ENCODE peak calls at places on chromosome 13, in ten cellular contexts. One of them, this sample, is unnamed.

GRCh38 chr13:32142956-32143375 is 111.4 kb downstream of the FRY start:
- DNase-seq in GM12878: no peak
- DNase-seq in IMR-90: peak; percentile 52
- DNase-seq in uterus: no peak
- DNase-seq in thyroid gland: no peak
- DNase-seq in tibial nerve: no peak
- DNase-seq in adrenal gland: no peak
- DNase-seq in suprapubic skin: no peak
- DNase-seq in A549: peak; percentile 10
- DNase-seq in HCT116: no peak
- DNase-seq in this sample: no peak

GRCh38 chr13:42656136-42656535 is 82.2 kb downstream of the TNFSF11 start:
- DNase-seq in adrenal gland: no peak
- DNase-seq in IMR-90: no peak
- DNase-seq in thyroid gland: no peak
- DNase-seq in GM12878: no peak
- DNase-seq in uterus: no peak
- DNase-seq in tibial nerve: no peak
- DNase-seq in HCT116: no peak
- DNase-seq in suprapubic skin: no peak
- DNase-seq in A549: no peak
- DNase-seq in this sample: no peak

GRCh38 chr13:110116072-110116487 is 190.9 kb downstream of the COL4A1 start:
- DNase-seq in adrenal gland: peak; percentile 74
- DNase-seq in HCT116: peak; percentile 51
- DNase-seq in thyroid gland: peak; percentile 50
- DNase-seq in A549: peak; percentile 79
- DNase-seq in suprapubic skin: no peak
- DNase-seq in tibial nerve: peak; percentile 44
- DNase-seq in uterus: peak; percentile 40
- DNase-seq in IMR-90: peak; percentile 60
- DNase-seq in GM12878: no peak
- DNase-seq in this sample: no peak

GRCh38 chr13:42762917-42763316 is 18.5 kb upstream of the FAM216B start:
- DNase-seq in A549: no peak
- DNase-seq in HCT116: no peak
- DNase-seq in thyroid gland: no peak
- DNase-seq in suprapubic skin: no peak
- DNase-seq in tibial nerve: no peak
- DNase-seq in IMR-90: peak; percentile 98
- DNase-seq in uterus: no peak
- DNase-seq in adrenal gland: no peak
- DNase-seq in GM12878: no peak
- DNase-seq in this sample: no peak

GRCh38 chr13:20840590-20840989 is 62.0 kb downstream of the XPO4 start:
- DNase-seq in adrenal gland: no peak
- DNase-seq in tibial nerve: no peak
- DNase-seq in HCT116: no peak
- DNase-seq in IMR-90: no peak
- DNase-seq in thyroid gland: no peak
- DNase-seq in suprapubic skin: no peak
- DNase-seq in GM12878: no peak
- DNase-seq in uterus: no peak
- DNase-seq in A549: no peak
- DNase-seq in this sample: no peak

GRCh38 chr13:111908981-111909380 is 158.0 kb upstream of the SOX1 start:
- DNase-seq in adrenal gland: peak; percentile 3
- DNase-seq in HCT116: no peak
- DNase-seq in IMR-90: no peak
- DNase-seq in uterus: no peak
- DNase-seq in GM12878: no peak
- DNase-seq in suprapubic skin: no peak
- DNase-seq in thyroid gland: no peak
- DNase-seq in tibial nerve: no peak
- DNase-seq in A549: no peak
- DNase-seq in this sample: no peak

GRCh38 chr13:111397202-111397880 is 76.9 kb downstream of the TEX29 start:
- DNase-seq in suprapubic skin: no peak
- DNase-seq in HCT116: no peak
- DNase-seq in thyroid gland: no peak
- DNase-seq in A549: no peak
- DNase-seq in tibial nerve: no peak
- DNase-seq in IMR-90: no peak
- DNase-seq in GM12878: no peak
- DNase-seq in uterus: no peak
- DNase-seq in adrenal gland: no peak
- DNase-seq in this sample: no peak

GRCh38 chr13:107586216-107586615 is 629.1 kb downstream of the LIG4 start:
- DNase-seq in GM12878: no peak
- DNase-seq in uterus: no peak
- DNase-seq in adrenal gland: no peak
- DNase-seq in IMR-90: peak; percentile 89
- DNase-seq in thyroid gland: no peak
- DNase-seq in A549: no peak
- DNase-seq in suprapubic skin: no peak
- DNase-seq in HCT116: no peak
- DNase-seq in tibial nerve: no peak
- DNase-seq in this sample: no peak

GRCh38 chr13:24270639-24271131 is 38.7 kb upstream of the C1QTNF9 start:
- DNase-seq in tibial nerve: peak; percentile 49
- DNase-seq in IMR-90: peak; percentile 47
- DNase-seq in adrenal gland: peak; percentile 87
- DNase-seq in HCT116: no peak
- DNase-seq in suprapubic skin: no peak
- DNase-seq in thyroid gland: peak; percentile 85
- DNase-seq in A549: peak; percentile 3
- DNase-seq in GM12878: peak; percentile 38
- DNase-seq in uterus: peak; percentile 39
- DNase-seq in this sample: no peak

GRCh38 chr13:75319244-75319643 is 162.7 kb downstream of the TBC1D4 start:
- DNase-seq in A549: no peak
- DNase-seq in HCT116: no peak
- DNase-seq in thyroid gland: no peak
- DNase-seq in suprapubic skin: no peak
- DNase-seq in tibial nerve: peak; percentile 23
- DNase-seq in GM12878: no peak
- DNase-seq in uterus: no peak
- DNase-seq in adrenal gland: no peak
- DNase-seq in IMR-90: peak; percentile 63
- DNase-seq in this sample: no peak

GRCh38 chr13:48297131-48297786 is 6.3 kb upstream of the RB1 start:
- DNase-seq in suprapubic skin: no peak
- DNase-seq in thyroid gland: no peak
- DNase-seq in A549: no peak
- DNase-seq in IMR-90: no peak
- DNase-seq in adrenal gland: no peak
- DNase-seq in HCT116: no peak
- DNase-seq in GM12878: no peak
- DNase-seq in uterus: no peak
- DNase-seq in tibial nerve: no peak
- DNase-seq in this sample: no peak

GRCh38 chr13:48299591-48299990 is 4.0 kb upstream of the RB1 start:
- DNase-seq in GM12878: no peak
- DNase-seq in thyroid gland: no peak
- DNase-seq in suprapubic skin: no peak
- DNase-seq in tibial nerve: no peak
- DNase-seq in HCT116: no peak
- DNase-seq in IMR-90: no peak
- DNase-seq in adrenal gland: no peak
- DNase-seq in uterus: no peak
- DNase-seq in A549: no peak
- DNase-seq in this sample: no peak

GRCh38 chr13:48303331-48304131 is at the start of gene RB1:
- DNase-seq in tibial nerve: peak; percentile 85
- DNase-seq in suprapubic skin: peak; percentile 97
- DNase-seq in thyroid gland: peak; percentile 93
- DNase-seq in adrenal gland: peak; percentile 96
- DNase-seq in GM12878: peak; percentile 51
- DNase-seq in HCT116: peak; percentile 70
- DNase-seq in A549: peak; percentile 88
- DNase-seq in IMR-90: peak; percentile 87
- DNase-seq in uterus: peak; percentile 91
- DNase-seq in this sample: peak; percentile 87

GRCh38 chr13:48304132-48304876 is 753 bp downstream of the RB1 start:
- DNase-seq in uterus: peak; percentile 38
- DNase-seq in IMR-90: peak; percentile 55
- DNase-seq in suprapubic skin: no peak
- DNase-seq in tibial nerve: peak; percentile 47
- DNase-seq in thyroid gland: peak; percentile 44
- DNase-seq in HCT116: no peak
- DNase-seq in A549: peak; percentile 22
- DNase-seq in GM12878: peak; percentile 92
- DNase-seq in adrenal gland: peak; percentile 65
- DNase-seq in this sample: peak; percentile 50

GRCh38 chr13:48302920-48303330 is 626 bp upstream of the RB1 start:
- DNase-seq in adrenal gland: no peak
- DNase-seq in A549: no peak
- DNase-seq in IMR-90: peak; percentile 37
- DNase-seq in HCT116: peak; percentile 18
- DNase-seq in suprapubic skin: no peak
- DNase-seq in tibial nerve: peak; percentile 33
- DNase-seq in uterus: no peak
- DNase-seq in thyroid gland: no peak
- DNase-seq in GM12878: no peak
- DNase-seq in this sample: no peak
- H3K27ac ChIP-seq in adrenal gland: peak overlapping the region; percentile 100
- H3K27ac ChIP-seq in A549: peak overlapping the region; percentile 87
- H3K27ac ChIP-seq in IMR-90: peak overlapping the region; percentile 76
- H3K27ac ChIP-seq in HCT116: peak overlapping the region; percentile 91
- H3K27ac ChIP-seq in suprapubic skin: peak overlapping the region; percentile 97
- H3K27ac ChIP-seq in tibial nerve: peak overlapping the region; percentile 100
- H3K27ac ChIP-seq in uterus: peak overlapping the region; percentile 97
- H3K27ac ChIP-seq in thyroid gland: peak overlapping the region; percentile 100
- H3K27ac ChIP-seq in GM12878: peak overlapping the region; percentile 88
- H3K27ac ChIP-seq in this sample: peak overlapping the region; percentile 99

DNA sequence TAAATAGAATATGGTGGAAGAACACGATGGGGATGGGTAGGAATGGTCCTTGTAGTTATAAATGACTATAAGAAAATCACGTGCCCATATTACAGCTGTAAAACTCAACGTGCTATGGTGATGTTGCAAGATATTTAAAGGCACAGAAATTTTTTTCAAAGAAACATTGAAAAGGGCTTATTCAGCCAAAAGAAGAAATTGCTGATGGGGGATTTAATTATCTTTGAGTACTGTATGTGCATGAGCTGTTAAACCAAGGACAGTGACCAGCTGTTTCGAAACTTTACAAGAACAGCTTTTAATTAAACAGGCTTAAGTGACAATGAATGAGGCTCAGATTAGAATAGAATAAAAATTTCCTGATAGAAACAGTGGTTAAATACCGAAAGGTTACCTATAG is 339.0 kb downstream of the HS6ST3 start:
- DNase-seq in thyroid gland: no peak
- DNase-seq in IMR-90: no peak
- DNase-seq in tibial nerve: no peak
- DNase-seq in suprapubic skin: no peak
- DNase-seq in GM12878: no peak
- DNase-seq in uterus: no peak
- DNase-seq in A549: no peak
- DNase-seq in HCT116: no peak
- DNase-seq in adrenal gland: no peak
- DNase-seq in this sample: no peak
- TF ChIP-seq POLR2A in thyroid gland: no peak
- TF ChIP-seq POLR2A in IMR-90: no peak
- TF ChIP-seq POLR2A in tibial nerve: no peak
- TF ChIP-seq POLR2A in suprapubic skin: no peak
- TF ChIP-seq POLR2A in GM12878: no peak
- TF ChIP-seq POLR2A in uterus: no peak
- TF ChIP-seq POLR2A in A549: no peak
- TF ChIP-seq POLR2A in HCT116: no peak
- TF ChIP-seq POLR2A in adrenal gland: no peak
- TF ChIP-seq POLR2A in this sample: no peak

DNA sequence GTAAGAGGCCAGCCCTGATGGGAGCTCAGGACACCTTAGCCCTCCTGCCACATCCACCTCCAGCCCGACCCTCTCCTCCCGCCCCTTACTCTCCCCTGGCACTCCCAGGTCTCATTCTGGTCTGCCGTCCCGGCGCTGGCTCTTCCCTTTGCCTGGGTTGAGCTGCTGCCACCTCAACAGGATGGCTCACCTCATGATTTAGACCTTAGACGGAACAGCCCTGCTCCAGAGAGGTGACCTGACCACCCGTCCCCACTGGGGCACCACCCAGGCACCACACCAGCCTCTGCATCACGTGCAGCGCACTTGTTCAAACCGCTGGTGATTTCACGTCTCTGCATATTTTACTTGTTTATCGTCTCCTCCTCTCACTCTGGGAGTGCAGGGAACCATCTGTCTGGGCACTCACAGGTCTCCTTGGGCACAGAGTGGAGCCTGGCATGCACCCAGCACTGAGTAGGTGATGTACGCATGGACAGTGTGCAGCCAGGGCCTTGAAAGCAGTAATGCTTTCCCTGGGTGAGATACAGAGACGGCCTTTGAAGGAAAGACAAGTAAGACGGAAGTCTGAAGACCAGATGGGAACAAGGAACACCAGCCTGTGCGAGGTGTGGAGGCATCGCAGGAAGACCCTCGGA is 183.1 kb downstream of the KATNAL1 start:
- DNase-seq in suprapubic skin: no peak
- DNase-seq in tibial nerve: no peak
- DNase-seq in thyroid gland: no peak
- DNase-seq in A549: no peak
- DNase-seq in IMR-90: no peak
- DNase-seq in adrenal gland: no peak
- DNase-seq in HCT116: no peak
- DNase-seq in GM12878: no peak
- DNase-seq in uterus: no peak
- DNase-seq in this sample: no peak
- H3K27ac ChIP-seq in suprapubic skin: no peak overlapping the region
- H3K27ac ChIP-seq in tibial nerve: no peak overlapping the region
- H3K27ac ChIP-seq in thyroid gland: no peak overlapping the region
- H3K27ac ChIP-seq in A549: no peak overlapping the region
- H3K27ac ChIP-seq in IMR-90: no peak overlapping the region
- H3K27ac ChIP-seq in adrenal gland: no peak overlapping the region
- H3K27ac ChIP-seq in HCT116: no peak overlapping the region
- H3K27ac ChIP-seq in GM12878: no peak overlapping the region
- H3K27ac ChIP-seq in uterus: peak overlapping the region; percentile 89
- H3K27ac ChIP-seq in this sample: peak overlapping the region; percentile 51

DNA sequence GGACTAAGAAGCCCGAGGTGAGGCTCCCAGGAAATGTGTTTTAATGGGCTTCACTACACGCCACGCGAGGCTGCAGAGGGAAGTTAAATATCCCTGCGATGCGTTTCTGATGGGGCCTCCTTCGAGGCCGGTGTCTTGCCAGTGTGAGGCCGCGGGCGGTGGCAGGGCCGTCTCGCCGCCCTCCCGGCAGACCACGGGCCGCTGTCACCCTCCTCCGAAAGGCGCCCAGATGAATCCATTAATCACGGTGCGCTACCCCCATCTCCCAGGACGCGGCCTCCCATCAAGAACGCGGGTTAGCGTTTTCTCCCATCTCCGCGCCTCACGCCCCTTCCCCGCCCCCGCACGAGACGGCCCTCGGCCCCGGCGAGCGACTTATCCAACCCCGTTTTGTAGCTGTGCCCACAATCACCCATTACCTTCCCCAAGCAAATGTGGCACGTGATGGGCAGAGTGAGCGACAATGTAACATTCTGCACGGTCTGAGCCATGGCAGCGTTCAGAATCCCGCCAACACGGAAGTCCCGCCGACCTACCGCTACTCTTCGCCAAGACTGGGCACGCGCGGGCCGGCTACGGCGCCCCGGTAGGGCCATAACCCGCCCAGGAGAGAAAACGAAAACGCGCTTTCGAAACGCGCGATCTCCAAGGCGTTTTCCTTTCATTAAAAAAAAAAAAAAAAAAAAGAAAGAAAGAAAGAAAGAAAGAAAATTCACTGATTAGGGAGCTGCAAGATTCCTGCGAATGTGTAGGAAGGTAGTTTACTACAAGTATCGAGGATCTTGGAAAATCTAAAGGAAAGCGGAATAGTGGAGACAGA is at the start of gene OBI1:
- DNase-seq in tibial nerve: peak; percentile 89
- DNase-seq in uterus: peak; percentile 89
- DNase-seq in A549: peak; percentile 86
- DNase-seq in thyroid gland: peak; percentile 92
- DNase-seq in suprapubic skin: peak; percentile 94
- DNase-seq in GM12878: peak; percentile 40
- DNase-seq in adrenal gland: peak; percentile 94
- DNase-seq in IMR-90: peak; percentile 89
- DNase-seq in HCT116: peak; percentile 74
- DNase-seq in this sample: peak; percentile 92
- TF ChIP-seq POLR2A in tibial nerve: peak; percentile 43
- TF ChIP-seq POLR2A in uterus: peak; percentile 56
- TF ChIP-seq POLR2A in A549: peak; percentile 42
- TF ChIP-seq POLR2A in thyroid gland: no peak
- TF ChIP-seq POLR2A in suprapubic skin: peak; percentile 53
- TF ChIP-seq POLR2A in GM12878: peak; percentile 98
- TF ChIP-seq POLR2A in adrenal gland: peak; percentile 27
- TF ChIP-seq POLR2A in IMR-90: no peak
- TF ChIP-seq POLR2A in HCT116: peak; percentile 41
- TF ChIP-seq POLR2A in this sample: no peak

This sample was measured in prostate gland.